ENCODE peak calls at places on chromosomes 4 and X, in ten cellular contexts. One of them, this sample, is unnamed.

GRCh38 chrX:150547511-150548115 is 20.8 kb upstream of the MTM1 start:
- DNase-seq in lung: peak; percentile 67
- DNase-seq in cardiac fibroblast: peak; percentile 34
- DNase-seq in osteoblast: peak; percentile 90
- DNase-seq in SK-N-SH: peak; percentile 35
- DNase-seq in thoracic aorta: peak; percentile 33
- DNase-seq in fibroblast of villous mesenchyme: peak; percentile 44
- DNase-seq in IMR-90: no peak
- DNase-seq in upper lobe of right lung: peak; percentile 88
- DNase-seq in heart left ventricle: peak; percentile 66
- DNase-seq in this sample: peak; percentile 5

GRCh38 chr4:27154706-27155105 is 294.1 kb downstream of the STIM2 start:
- DNase-seq in cardiac fibroblast: peak; percentile 5
- DNase-seq in lung: no peak
- DNase-seq in IMR-90: peak; percentile 44
- DNase-seq in heart left ventricle: no peak
- DNase-seq in fibroblast of villous mesenchyme: peak; percentile 72
- DNase-seq in SK-N-SH: no peak
- DNase-seq in osteoblast: peak; percentile 22
- DNase-seq in upper lobe of right lung: no peak
- DNase-seq in thoracic aorta: no peak
- DNase-seq in this sample: peak; percentile 50

GRCh38 chrX:103629295-103630170 is 758 bp downstream of the TCEAL1 start:
- DNase-seq in upper lobe of right lung: peak; percentile 81
- DNase-seq in osteoblast: no peak
- DNase-seq in lung: peak; percentile 59
- DNase-seq in heart left ventricle: peak; percentile 70
- DNase-seq in SK-N-SH: peak; percentile 70
- DNase-seq in cardiac fibroblast: peak; percentile 60
- DNase-seq in IMR-90: peak; percentile 67
- DNase-seq in fibroblast of villous mesenchyme: peak; percentile 71
- DNase-seq in thoracic aorta: no peak
- DNase-seq in this sample: peak; percentile 46

GRCh38 chr4:105555409-105555808 is 3.0 kb downstream of the ARHGEF38 start:
- DNase-seq in upper lobe of right lung: no peak
- DNase-seq in lung: no peak
- DNase-seq in SK-N-SH: no peak
- DNase-seq in thoracic aorta: no peak
- DNase-seq in IMR-90: no peak
- DNase-seq in heart left ventricle: no peak
- DNase-seq in osteoblast: no peak
- DNase-seq in fibroblast of villous mesenchyme: no peak
- DNase-seq in cardiac fibroblast: no peak
- DNase-seq in this sample: no peak

GRCh38 chr4:142318280-142318679 is 527.8 kb downstream of the INPP4B start:
- DNase-seq in IMR-90: no peak
- DNase-seq in heart left ventricle: no peak
- DNase-seq in SK-N-SH: no peak
- DNase-seq in lung: no peak
- DNase-seq in thoracic aorta: no peak
- DNase-seq in cardiac fibroblast: no peak
- DNase-seq in upper lobe of right lung: no peak
- DNase-seq in fibroblast of villous mesenchyme: no peak
- DNase-seq in osteoblast: no peak
- DNase-seq in this sample: no peak

GRCh38 chr4:41103657-41104056 is 110.7 kb downstream of the APBB2 start:
- DNase-seq in cardiac fibroblast: no peak
- DNase-seq in lung: no peak
- DNase-seq in SK-N-SH: no peak
- DNase-seq in IMR-90: no peak
- DNase-seq in thoracic aorta: no peak
- DNase-seq in upper lobe of right lung: no peak
- DNase-seq in osteoblast: no peak
- DNase-seq in heart left ventricle: no peak
- DNase-seq in fibroblast of villous mesenchyme: no peak
- DNase-seq in this sample: no peak

GRCh38 chr4:80305466-80305865 is 30.1 kb upstream of the CFAP299 start:
- DNase-seq in SK-N-SH: no peak
- DNase-seq in lung: no peak
- DNase-seq in cardiac fibroblast: peak; percentile 80
- DNase-seq in fibroblast of villous mesenchyme: no peak
- DNase-seq in heart left ventricle: no peak
- DNase-seq in upper lobe of right lung: no peak
- DNase-seq in thoracic aorta: no peak
- DNase-seq in osteoblast: peak; percentile 94
- DNase-seq in IMR-90: peak; percentile 80
- DNase-seq in this sample: peak; percentile 68

GRCh38 chrX:135509885-135510284 is 10.6 kb upstream of the INTS6L start:
- DNase-seq in lung: no peak
- DNase-seq in osteoblast: no peak
- DNase-seq in upper lobe of right lung: no peak
- DNase-seq in cardiac fibroblast: no peak
- DNase-seq in IMR-90: no peak
- DNase-seq in fibroblast of villous mesenchyme: no peak
- DNase-seq in thoracic aorta: no peak
- DNase-seq in heart left ventricle: no peak
- DNase-seq in SK-N-SH: no peak
- DNase-seq in this sample: no peak

GRCh38 chrX:153953892-153954617 is 9.6 kb upstream of the RENBP start:
- DNase-seq in fibroblast of villous mesenchyme: no peak
- DNase-seq in lung: no peak
- DNase-seq in cardiac fibroblast: no peak
- DNase-seq in thoracic aorta: no peak
- DNase-seq in IMR-90: no peak
- DNase-seq in SK-N-SH: peak; percentile 73
- DNase-seq in osteoblast: no peak
- DNase-seq in upper lobe of right lung: no peak
- DNase-seq in heart left ventricle: no peak
- DNase-seq in this sample: no peak

GRCh38 chr4:186948361-186949291 is 225.0 kb upstream of the FAT1 start:
- DNase-seq in upper lobe of right lung: no peak
- DNase-seq in fibroblast of villous mesenchyme: peak; percentile 64
- DNase-seq in SK-N-SH: peak; percentile 55
- DNase-seq in IMR-90: peak; percentile 83
- DNase-seq in lung: no peak
- DNase-seq in thoracic aorta: no peak
- DNase-seq in heart left ventricle: peak; percentile 38
- DNase-seq in cardiac fibroblast: peak; percentile 36
- DNase-seq in osteoblast: peak; percentile 31
- DNase-seq in this sample: no peak
- TF ChIP-seq CTCF in upper lobe of right lung: peak; percentile 27
- TF ChIP-seq CTCF in fibroblast of villous mesenchyme: peak; percentile 68
- TF ChIP-seq CTCF in SK-N-SH: peak; percentile 50
- TF ChIP-seq CTCF in IMR-90: peak; percentile 66
- TF ChIP-seq CTCF in lung: no peak
- TF ChIP-seq CTCF in thoracic aorta: no peak
- TF ChIP-seq CTCF in heart left ventricle: peak; percentile 21
- TF ChIP-seq CTCF in cardiac fibroblast: peak; percentile 39
- TF ChIP-seq CTCF in osteoblast: peak; percentile 62
- TF ChIP-seq CTCF in this sample: peak; percentile 26

GRCh38 chr4:68373513-68373912 is 23.6 kb upstream of the YTHDC1 start:
- DNase-seq in osteoblast: peak; percentile 87
- DNase-seq in lung: peak; percentile 57
- DNase-seq in IMR-90: peak; percentile 67
- DNase-seq in SK-N-SH: peak; percentile 54
- DNase-seq in heart left ventricle: peak; percentile 80
- DNase-seq in fibroblast of villous mesenchyme: peak; percentile 60
- DNase-seq in thoracic aorta: peak; percentile 13
- DNase-seq in cardiac fibroblast: peak; percentile 73
- DNase-seq in upper lobe of right lung: peak; percentile 83
- DNase-seq in this sample: peak; percentile 48
- H3K4me3 ChIP-seq in osteoblast: peak overlapping the region; percentile 54
- H3K4me3 ChIP-seq in lung: no peak overlapping the region
- H3K4me3 ChIP-seq in IMR-90: no peak overlapping the region
- H3K4me3 ChIP-seq in SK-N-SH: no peak overlapping the region
- H3K4me3 ChIP-seq in heart left ventricle: peak overlapping the region; percentile 34
- H3K4me3 ChIP-seq in fibroblast of villous mesenchyme: peak overlapping the region; percentile 1
- H3K4me3 ChIP-seq in thoracic aorta: peak overlapping the region; percentile 72
- H3K4me3 ChIP-seq in cardiac fibroblast: no peak overlapping the region
- H3K4me3 ChIP-seq in upper lobe of right lung: no peak overlapping the region
- H3K4me3 ChIP-seq in this sample: no peak overlapping the region

GRCh38 chr4:82900016-82900334 is 560 bp upstream of the THAP9 start:
- DNase-seq in IMR-90: peak; percentile 44
- DNase-seq in SK-N-SH: no peak
- DNase-seq in cardiac fibroblast: no peak
- DNase-seq in osteoblast: no peak
- DNase-seq in lung: no peak
- DNase-seq in upper lobe of right lung: no peak
- DNase-seq in fibroblast of villous mesenchyme: peak; percentile 65
- DNase-seq in heart left ventricle: no peak
- DNase-seq in thoracic aorta: no peak
- DNase-seq in this sample: peak; percentile 54

GRCh38 chr4:82896755-82897154 is 3.8 kb upstream of the THAP9 start:
- DNase-seq in osteoblast: no peak
- DNase-seq in cardiac fibroblast: no peak
- DNase-seq in IMR-90: no peak
- DNase-seq in heart left ventricle: no peak
- DNase-seq in lung: no peak
- DNase-seq in upper lobe of right lung: no peak
- DNase-seq in fibroblast of villous mesenchyme: no peak
- DNase-seq in thoracic aorta: no peak
- DNase-seq in SK-N-SH: no peak
- DNase-seq in this sample: no peak

GRCh38 chr4:82899339-82899738 is 1.2 kb upstream of the THAP9 start:
- DNase-seq in osteoblast: no peak
- DNase-seq in lung: no peak
- DNase-seq in upper lobe of right lung: no peak
- DNase-seq in IMR-90: no peak
- DNase-seq in thoracic aorta: no peak
- DNase-seq in cardiac fibroblast: peak; percentile 28
- DNase-seq in heart left ventricle: no peak
- DNase-seq in SK-N-SH: no peak
- DNase-seq in fibroblast of villous mesenchyme: no peak
- DNase-seq in this sample: peak; percentile 31

GRCh38 chr4:82900335-82901128 is at the start of gene THAP9:
- DNase-seq in upper lobe of right lung: peak; percentile 99
- DNase-seq in fibroblast of villous mesenchyme: peak; percentile 100
- DNase-seq in cardiac fibroblast: peak; percentile 100
- DNase-seq in IMR-90: peak; percentile 100
- DNase-seq in thoracic aorta: peak; percentile 96
- DNase-seq in osteoblast: peak; percentile 97
- DNase-seq in SK-N-SH: peak; percentile 90
- DNase-seq in lung: peak; percentile 99
- DNase-seq in heart left ventricle: peak; percentile 98
- DNase-seq in this sample: peak; percentile 98

GRCh38 chr4:82898322-82899243 is 2.0 kb upstream of the THAP9 start:
- DNase-seq in osteoblast: peak; percentile 54
- DNase-seq in SK-N-SH: no peak
- DNase-seq in heart left ventricle: no peak
- DNase-seq in lung: peak; percentile 67
- DNase-seq in fibroblast of villous mesenchyme: peak; percentile 86
- DNase-seq in thoracic aorta: peak; percentile 14
- DNase-seq in cardiac fibroblast: peak; percentile 95
- DNase-seq in upper lobe of right lung: no peak
- DNase-seq in IMR-90: peak; percentile 91
- DNase-seq in this sample: peak; percentile 83
- TF ChIP-seq CTCF in osteoblast: peak; percentile 41
- TF ChIP-seq CTCF in SK-N-SH: peak; percentile 79
- TF ChIP-seq CTCF in heart left ventricle: peak; percentile 33
- TF ChIP-seq CTCF in lung: peak; percentile 9
- TF ChIP-seq CTCF in fibroblast of villous mesenchyme: peak; percentile 48
- TF ChIP-seq CTCF in thoracic aorta: peak; percentile 29
- TF ChIP-seq CTCF in cardiac fibroblast: peak; percentile 22
- TF ChIP-seq CTCF in upper lobe of right lung: peak; percentile 51
- TF ChIP-seq CTCF in IMR-90: peak; percentile 41
- TF ChIP-seq CTCF in this sample: peak; percentile 30

GRCh38 chr4:159384619-159385018 is 281.7 kb downstream of the RAPGEF2 start:
- DNase-seq in SK-N-SH: no peak
- DNase-seq in lung: no peak
- DNase-seq in osteoblast: peak; percentile 58
- DNase-seq in IMR-90: no peak
- DNase-seq in heart left ventricle: no peak
- DNase-seq in upper lobe of right lung: no peak
- DNase-seq in cardiac fibroblast: peak; percentile 27
- DNase-seq in fibroblast of villous mesenchyme: no peak
- DNase-seq in thoracic aorta: no peak
- DNase-seq in this sample: no peak

GRCh38 chr4:159386620-159387019 is 283.7 kb downstream of the RAPGEF2 start:
- DNase-seq in cardiac fibroblast: no peak
- DNase-seq in lung: no peak
- DNase-seq in upper lobe of right lung: no peak
- DNase-seq in SK-N-SH: no peak
- DNase-seq in heart left ventricle: no peak
- DNase-seq in osteoblast: no peak
- DNase-seq in thoracic aorta: no peak
- DNase-seq in fibroblast of villous mesenchyme: no peak
- DNase-seq in IMR-90: no peak
- DNase-seq in this sample: no peak

GRCh38 chr4:159383569-159383934 is 280.7 kb downstream of the RAPGEF2 start:
- DNase-seq in IMR-90: no peak
- DNase-seq in osteoblast: no peak
- DNase-seq in heart left ventricle: no peak
- DNase-seq in cardiac fibroblast: no peak
- DNase-seq in fibroblast of villous mesenchyme: no peak
- DNase-seq in SK-N-SH: no peak
- DNase-seq in thoracic aorta: no peak
- DNase-seq in lung: no peak
- DNase-seq in upper lobe of right lung: no peak
- DNase-seq in this sample: no peak

GRCh38 chr4:159384017-159384416 is 281.1 kb downstream of the RAPGEF2 start:
- DNase-seq in IMR-90: no peak
- DNase-seq in fibroblast of villous mesenchyme: no peak
- DNase-seq in cardiac fibroblast: no peak
- DNase-seq in osteoblast: no peak
- DNase-seq in upper lobe of right lung: no peak
- DNase-seq in heart left ventricle: no peak
- DNase-seq in SK-N-SH: no peak
- DNase-seq in lung: no peak
- DNase-seq in thoracic aorta: no peak
- DNase-seq in this sample: no peak

GRCh38 chr4:159382875-159383568 is 280.1 kb downstream of the RAPGEF2 start:
- DNase-seq in heart left ventricle: no peak
- DNase-seq in upper lobe of right lung: no peak
- DNase-seq in SK-N-SH: no peak
- DNase-seq in fibroblast of villous mesenchyme: no peak
- DNase-seq in osteoblast: peak; percentile 80
- DNase-seq in cardiac fibroblast: no peak
- DNase-seq in IMR-90: no peak
- DNase-seq in lung: no peak
- DNase-seq in thoracic aorta: no peak
- DNase-seq in this sample: no peak
- H3K4me3 ChIP-seq in heart left ventricle: no peak overlapping the region
- H3K4me3 ChIP-seq in upper lobe of right lung: no peak overlapping the region
- H3K4me3 ChIP-seq in SK-N-SH: no peak overlapping the region
- H3K4me3 ChIP-seq in fibroblast of villous mesenchyme: no peak overlapping the region
- H3K4me3 ChIP-seq in osteoblast: no peak overlapping the region
- H3K4me3 ChIP-seq in cardiac fibroblast: no peak overlapping the region
- H3K4me3 ChIP-seq in IMR-90: no peak overlapping the region
- H3K4me3 ChIP-seq in lung: no peak overlapping the region
- H3K4me3 ChIP-seq in thoracic aorta: no peak overlapping the region
- H3K4me3 ChIP-seq in this sample: no peak overlapping the region